ENCODE peak calls at places on chromosomes 6 and 20, in six cellular contexts. One of them, this sample, is unnamed.

GRCh38 chr20:18904624-18905023 is 91.0 kb downstream of the SCP2D1 start:
- DNase-seq in AG04450: no peak
- DNase-seq in nephron progenitor cell: no peak
- DNase-seq in neural crest cell: no peak
- DNase-seq in hepatocyte: peak; percentile 23
- DNase-seq in progenitor cell of endocrine pancreas: no peak
- DNase-seq in this sample: no peak

GRCh38 chr6:113482771-113483170 is 374.4 kb upstream of the MARCKS start:
- DNase-seq in hepatocyte: no peak
- DNase-seq in progenitor cell of endocrine pancreas: no peak
- DNase-seq in AG04450: no peak
- DNase-seq in neural crest cell: no peak
- DNase-seq in nephron progenitor cell: no peak
- DNase-seq in this sample: no peak

GRCh38 chr6:165663283-165663735 is 268 bp upstream of the PDE10A start:
- DNase-seq in nephron progenitor cell: no peak
- DNase-seq in progenitor cell of endocrine pancreas: no peak
- DNase-seq in hepatocyte: peak; percentile 47
- DNase-seq in neural crest cell: peak; percentile 19
- DNase-seq in AG04450: no peak
- DNase-seq in this sample: peak; percentile 70

GRCh38 chr6:38157905-38158304 is 338.4 kb downstream of the ZFAND3 start:
- DNase-seq in nephron progenitor cell: no peak
- DNase-seq in hepatocyte: no peak
- DNase-seq in progenitor cell of endocrine pancreas: no peak
- DNase-seq in neural crest cell: no peak
- DNase-seq in AG04450: no peak
- DNase-seq in this sample: no peak

GRCh38 chr20:44738779-44739477 is 6.7 kb upstream of the KCNK15 start:
- DNase-seq in neural crest cell: peak; percentile 32
- DNase-seq in AG04450: no peak
- DNase-seq in hepatocyte: peak; percentile 78
- DNase-seq in nephron progenitor cell: peak; percentile 55
- DNase-seq in progenitor cell of endocrine pancreas: no peak
- DNase-seq in this sample: no peak

GRCh38 chr6:94510877-94511276 is 1066.5 kb upstream of the MANEA start:
- DNase-seq in hepatocyte: no peak
- DNase-seq in AG04450: no peak
- DNase-seq in neural crest cell: no peak
- DNase-seq in progenitor cell of endocrine pancreas: no peak
- DNase-seq in nephron progenitor cell: no peak
- DNase-seq in this sample: no peak

GRCh38 chr6:57297505-57297904 is 19.9 kb upstream of the PRIM2 start:
- DNase-seq in nephron progenitor cell: no peak
- DNase-seq in progenitor cell of endocrine pancreas: no peak
- DNase-seq in neural crest cell: no peak
- DNase-seq in hepatocyte: no peak
- DNase-seq in AG04450: no peak
- DNase-seq in this sample: no peak

GRCh38 chr6:150417899-150418824 is 49.4 kb downstream of the IYD start:
- DNase-seq in neural crest cell: no peak
- DNase-seq in progenitor cell of endocrine pancreas: no peak
- DNase-seq in AG04450: peak; percentile 10
- DNase-seq in hepatocyte: peak; percentile 84
- DNase-seq in nephron progenitor cell: peak; percentile 17
- DNase-seq in this sample: no peak

GRCh38 chr6:19465760-19466159 is 371.4 kb upstream of the ID4 start:
- DNase-seq in AG04450: no peak
- DNase-seq in hepatocyte: no peak
- DNase-seq in progenitor cell of endocrine pancreas: no peak
- DNase-seq in neural crest cell: no peak
- DNase-seq in nephron progenitor cell: no peak
- DNase-seq in this sample: no peak

GRCh38 chr6:36596359-36596758 is 2.2 kb downstream of the SRSF3 start:
- DNase-seq in AG04450: no peak
- DNase-seq in hepatocyte: no peak
- DNase-seq in nephron progenitor cell: no peak
- DNase-seq in progenitor cell of endocrine pancreas: no peak
- DNase-seq in neural crest cell: no peak
- DNase-seq in this sample: no peak

GRCh38 chr6:139252018-139252390 is 39.8 kb downstream of the TXLNB start:
- DNase-seq in progenitor cell of endocrine pancreas: no peak
- DNase-seq in hepatocyte: no peak
- DNase-seq in neural crest cell: no peak
- DNase-seq in AG04450: no peak
- DNase-seq in nephron progenitor cell: no peak
- DNase-seq in this sample: no peak

GRCh38 chr6:1872649-1873131 is 263.0 kb downstream of the FOXC1 start:
- DNase-seq in neural crest cell: no peak
- DNase-seq in AG04450: peak; percentile 61
- DNase-seq in hepatocyte: peak; percentile 32
- DNase-seq in nephron progenitor cell: peak; percentile 68
- DNase-seq in progenitor cell of endocrine pancreas: no peak
- DNase-seq in this sample: no peak

GRCh38 chr6:136378888-136379287 is 89.2 kb upstream of the BCLAF1 start:
- DNase-seq in AG04450: no peak
- DNase-seq in hepatocyte: no peak
- DNase-seq in progenitor cell of endocrine pancreas: no peak
- DNase-seq in neural crest cell: no peak
- DNase-seq in nephron progenitor cell: no peak
- DNase-seq in this sample: no peak
- TF ChIP-seq CTCF in AG04450: peak; percentile 42
- TF ChIP-seq CTCF in hepatocyte: peak; percentile 27
- TF ChIP-seq CTCF in progenitor cell of endocrine pancreas: peak; percentile 19
- TF ChIP-seq CTCF in neural crest cell: no peak
- TF ChIP-seq CTCF in nephron progenitor cell: no peak
- TF ChIP-seq CTCF in this sample: no peak

GRCh38 chr6:137870744-137871247 is 3.7 kb downstream of the TNFAIP3 start:
- DNase-seq in progenitor cell of endocrine pancreas: no peak
- DNase-seq in nephron progenitor cell: no peak
- DNase-seq in neural crest cell: no peak
- DNase-seq in AG04450: no peak
- DNase-seq in hepatocyte: no peak
- DNase-seq in this sample: no peak
- TF ChIP-seq CTCF in progenitor cell of endocrine pancreas: no peak
- TF ChIP-seq CTCF in nephron progenitor cell: no peak
- TF ChIP-seq CTCF in neural crest cell: no peak
- TF ChIP-seq CTCF in AG04450: peak; percentile 13
- TF ChIP-seq CTCF in hepatocyte: no peak
- TF ChIP-seq CTCF in this sample: peak; percentile 31

GRCh38 chr6:108570518-108570917 is 9.8 kb downstream of the FOXO3 start:
- DNase-seq in nephron progenitor cell: no peak
- DNase-seq in hepatocyte: no peak
- DNase-seq in progenitor cell of endocrine pancreas: no peak
- DNase-seq in AG04450: no peak
- DNase-seq in neural crest cell: no peak
- DNase-seq in this sample: no peak
- TF ChIP-seq CTCF in nephron progenitor cell: no peak
- TF ChIP-seq CTCF in hepatocyte: peak; percentile 26
- TF ChIP-seq CTCF in progenitor cell of endocrine pancreas: no peak
- TF ChIP-seq CTCF in AG04450: peak; percentile 41
- TF ChIP-seq CTCF in neural crest cell: no peak
- TF ChIP-seq CTCF in this sample: peak; percentile 41

GRCh38 chr6:117449549-117450439 is 24.1 kb upstream of the ROS1 start:
- DNase-seq in nephron progenitor cell: peak; percentile 61
- DNase-seq in AG04450: peak; percentile 63
- DNase-seq in hepatocyte: peak; percentile 80
- DNase-seq in neural crest cell: peak; percentile 61
- DNase-seq in progenitor cell of endocrine pancreas: peak; percentile 29
- DNase-seq in this sample: no peak
- TF ChIP-seq CTCF in nephron progenitor cell: peak; percentile 79
- TF ChIP-seq CTCF in AG04450: peak; percentile 68
- TF ChIP-seq CTCF in hepatocyte: peak; percentile 87
- TF ChIP-seq CTCF in neural crest cell: peak; percentile 92
- TF ChIP-seq CTCF in progenitor cell of endocrine pancreas: peak; percentile 91
- TF ChIP-seq CTCF in this sample: peak; percentile 91

GRCh38 chr20:48938670-48939069 is 17.2 kb downstream of the ARFGEF2 start:
- DNase-seq in nephron progenitor cell: no peak
- DNase-seq in neural crest cell: no peak
- DNase-seq in hepatocyte: no peak
- DNase-seq in AG04450: no peak
- DNase-seq in progenitor cell of endocrine pancreas: no peak
- DNase-seq in this sample: no peak

GRCh38 chr20:48941467-48941866 is 20.0 kb downstream of the ARFGEF2 start:
- DNase-seq in hepatocyte: no peak
- DNase-seq in neural crest cell: no peak
- DNase-seq in progenitor cell of endocrine pancreas: no peak
- DNase-seq in nephron progenitor cell: no peak
- DNase-seq in AG04450: no peak
- DNase-seq in this sample: no peak

GRCh38 chr20:48937674-48938073 is 16.2 kb downstream of the ARFGEF2 start:
- DNase-seq in neural crest cell: no peak
- DNase-seq in hepatocyte: no peak
- DNase-seq in AG04450: no peak
- DNase-seq in progenitor cell of endocrine pancreas: no peak
- DNase-seq in nephron progenitor cell: no peak
- DNase-seq in this sample: no peak

GRCh38 chr20:48942730-48943129 is 21.2 kb downstream of the ARFGEF2 start:
- DNase-seq in neural crest cell: no peak
- DNase-seq in nephron progenitor cell: no peak
- DNase-seq in hepatocyte: no peak
- DNase-seq in progenitor cell of endocrine pancreas: no peak
- DNase-seq in AG04450: no peak
- DNase-seq in this sample: no peak

DNA sequence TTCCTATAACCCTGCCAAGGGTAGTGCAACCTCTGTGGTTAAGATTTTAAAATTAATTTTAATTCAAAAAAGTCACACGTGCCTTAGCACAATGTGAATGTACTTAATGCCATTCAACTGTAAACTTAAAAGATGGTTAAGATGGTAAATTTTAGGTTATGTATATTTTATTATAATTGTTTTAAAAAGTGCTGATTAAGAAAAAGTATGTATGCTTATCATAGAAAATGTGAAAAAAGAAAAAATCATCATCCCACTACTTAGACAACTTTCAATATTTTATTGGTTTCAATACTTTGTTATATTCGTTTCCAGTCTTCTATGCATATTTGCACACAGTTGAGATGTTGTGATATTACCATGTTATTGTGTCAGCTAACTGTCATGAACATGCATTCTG is 18.7 kb downstream of the ARFGEF2 start:
- DNase-seq in progenitor cell of endocrine pancreas: no peak
- DNase-seq in AG04450: no peak
- DNase-seq in hepatocyte: no peak
- DNase-seq in neural crest cell: no peak
- DNase-seq in nephron progenitor cell: no peak
- DNase-seq in this sample: no peak
- TF ChIP-seq CTCF in progenitor cell of endocrine pancreas: no peak
- TF ChIP-seq CTCF in AG04450: no peak
- TF ChIP-seq CTCF in hepatocyte: no peak
- TF ChIP-seq CTCF in neural crest cell: no peak
- TF ChIP-seq CTCF in nephron progenitor cell: no peak
- TF ChIP-seq CTCF in this sample: no peak

DNA sequence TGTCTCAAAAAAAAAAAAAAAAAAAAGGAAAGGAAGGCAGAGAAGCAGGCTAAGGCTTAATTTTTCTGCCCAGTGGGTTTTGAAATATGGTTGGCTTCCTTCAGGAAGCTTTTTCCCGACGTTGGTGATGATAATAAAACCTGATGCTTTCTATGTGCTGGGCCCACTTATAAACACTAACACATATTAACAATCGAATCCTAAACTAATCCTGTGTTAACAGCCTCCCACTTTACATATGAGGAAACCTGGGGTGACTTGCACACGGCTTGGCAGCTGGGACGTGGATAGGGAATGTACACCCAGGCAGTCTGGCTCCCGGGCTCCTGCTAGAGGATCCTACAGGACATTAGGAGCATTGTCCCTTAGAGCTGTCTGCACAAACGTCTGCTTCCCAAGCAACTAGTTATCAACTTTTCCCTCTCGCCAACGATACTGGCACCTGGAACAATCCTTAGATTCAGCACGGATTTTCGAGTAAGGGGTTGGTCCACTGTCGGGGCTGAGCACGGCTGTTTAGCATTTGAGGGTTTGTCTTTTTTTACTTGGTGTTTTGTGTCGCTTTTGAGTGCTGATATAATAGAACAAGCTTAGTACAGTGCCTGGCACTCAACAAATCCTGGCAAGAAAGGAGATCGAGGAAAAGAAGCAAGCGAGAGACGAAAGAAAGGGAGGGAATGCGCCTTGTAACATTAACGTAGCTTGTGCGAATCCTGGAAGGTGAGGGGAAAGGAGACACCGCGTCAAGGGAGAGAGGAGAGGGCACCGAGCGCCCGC is 622 bp upstream of the KIZ start:
- DNase-seq in neural crest cell: peak; percentile 26
- DNase-seq in progenitor cell of endocrine pancreas: peak; percentile 19
- DNase-seq in hepatocyte: peak; percentile 77
- DNase-seq in nephron progenitor cell: peak; percentile 34
- DNase-seq in AG04450: no peak
- DNase-seq in this sample: no peak
- TF ChIP-seq CTCF in neural crest cell: peak; percentile 31
- TF ChIP-seq CTCF in progenitor cell of endocrine pancreas: no peak
- TF ChIP-seq CTCF in hepatocyte: no peak
- TF ChIP-seq CTCF in nephron progenitor cell: no peak
- TF ChIP-seq CTCF in AG04450: peak; percentile 23
- TF ChIP-seq CTCF in this sample: peak; percentile 43

This sample was measured in type B pancreatic cell.